ENCODE peak calls at places on chromosome 6, in seven cellular contexts. V is NCI-H1417; F is H4; H is activated effector memory CD4-positive, alpha-beta T cell treated with Interleukin-2 at 50 U/mL for 16 hours; W is astrocyte of the spinal cord; G is effector CD4-positive, alpha-beta T cell; Z is prostate gland. E is an unnamed sample.
A peak's percentile ranks its signal among the peaks of the same experiment; 100 is the strongest.

GRCh38 chr6:27031302-27031701 is 216.2 kb upstream of the PRSS16 start:
- DNase-seq in V (no peak), F (no peak), H (no peak), W (no peak), G (no peak), Z (no peak), E (no peak)

GRCh38 chr6:125764105-125764671 is 14.8 kb downstream of the HEY2 start:
- DNase-seq in V (no peak), F (no peak), H (no peak), W (no peak), G (no peak), Z (no peak), E (no peak)

GRCh38 chr6:68732423-68732822 is 97.3 kb downstream of the ADGRB3 start:
- DNase-seq in V (no peak), F (no peak), H (no peak), W (no peak), G (no peak), Z (no peak), E (no peak)

GRCh38 chr6:13229205-13230085 is 98.9 kb downstream of the TBC1D7 start:
- DNase-seq in V (no peak), F (no peak), H (no peak), W (no peak), G (no peak), Z (no peak), E (peak; percentile 32)

GRCh38 chr6:32815115-32815514 is 1.7 kb downstream of the HLA-DOB start:
- DNase-seq in V (no peak), F (no peak), H (no peak), W (peak; percentile 52), G (no peak), Z (no peak), E (no peak)

GRCh38 chr6:120785459-120786086 is 548.7 kb downstream of the TBC1D32 start:
- DNase-seq in V (no peak), F (no peak), H (no peak), W (no peak), G (no peak), Z (no peak), E (no peak)

GRCh38 chr6:109454483-109455160 is 950 bp downstream of the MICAL1 start:
- DNase-seq in V (peak; percentile 63), F (no peak), H (peak; percentile 64), W (peak; percentile 47), G (peak; percentile 71), Z (no peak), E (no peak)

GRCh38 chr6:168031411-168032382 is 34.2 kb downstream of the KIF25 start:
- DNase-seq in V (no peak), F (no peak), H (no peak), W (peak; percentile 62), G (no peak), Z (no peak), E (no peak)

GRCh38 chr6:126232671-126233070 is 107.2 kb upstream of the CENPW start:
- DNase-seq in V (no peak), F (no peak), H (no peak), W (no peak), G (no peak), Z (no peak), E (no peak)

GRCh38 chr6:15520616-15521203 is 142.1 kb downstream of the DTNBP1 start:
- DNase-seq in V (no peak), F (no peak), H (no peak), W (no peak), G (no peak), Z (no peak), E (no peak)

GRCh38 chr6:134071876-134072275 is 19.5 kb upstream of the SLC2A12 start:
- DNase-seq in V (no peak), F (no peak), H (no peak), W (no peak), G (no peak), Z (no peak), E (no peak)

E was measured in SJCRH30.